ENCODE peak calls at places on chromosomes 3 and 15, in eight cellular contexts. L is uterus, K is LNCaP clone FGC, U is tibial artery, N is spleen, M is AG10803, H is suprapubic skin, O is thyroid gland. F is an unnamed sample.
A peak's percentile ranks its signal among the peaks of the same experiment; 100 is the strongest.

GRCh38 chr3:36196058-36196457 is 184.2 kb upstream of the STAC start:
- DNase-seq in L (no peak), K (no peak), U (no peak), N (no peak), M (no peak), H (no peak), O (no peak), F (no peak)

GRCh38 chr3:62587579-62588031 is 214.3 kb upstream of the FEZF2 start:
- DNase-seq in L (no peak), K (no peak), U (no peak), N (no peak), M (peak; percentile 99), H (no peak), O (no peak), F (peak; percentile 74)

GRCh38 chr15:60183366-60183765 is 179.3 kb downstream of the FOXB1 start:
- DNase-seq in L (no peak), K (no peak), U (no peak), N (no peak), M (no peak), H (no peak), O (no peak), F (no peak)

GRCh38 chr3:150922611-150923010 is 17.4 kb upstream of the MINDY4B start:
- DNase-seq in L (peak; percentile 22), K (peak; percentile 7), U (no peak), N (no peak), M (no peak), H (no peak), O (no peak), F (no peak)

GRCh38 chr15:30978328-30978727 is 13.1 kb downstream of the MTMR10 start:
- DNase-seq in L (no peak), K (no peak), U (no peak), N (no peak), M (no peak), H (no peak), O (no peak), F (no peak)

GRCh38 chr3:161913786-161914389 is 417.3 kb downstream of the OTOL1 start:
- DNase-seq in L (no peak), K (no peak), U (no peak), N (no peak), M (peak; percentile 46), H (no peak), O (no peak), F (no peak)

GRCh38 chr3:155102329-155102728 is 22.2 kb downstream of the MME start:
- DNase-seq in L (no peak), K (no peak), U (no peak), N (no peak), M (peak; percentile 44), H (no peak), O (no peak), F (no peak)

GRCh38 chr3:139491027-139491700 is 14.8 kb upstream of the RBP2 start:
- DNase-seq in L (no peak), K (peak; percentile 4), U (no peak), N (no peak), M (no peak), H (no peak), O (peak; percentile 42), F (no peak)

GRCh38 chr15:78353093-78353492 is 12.9 kb downstream of the CRABP1 start:
- DNase-seq in L (no peak), K (no peak), U (no peak), N (no peak), M (no peak), H (no peak), O (no peak), F (no peak)

GRCh38 chr3:58143417-58144055 is 67.2 kb downstream of the DNASE1L3 start:
- DNase-seq in L (no peak), K (no peak), U (no peak), N (no peak), M (no peak), H (no peak), O (no peak), F (no peak)

GRCh38 chr3:87260270-87260669 is 16.1 kb downstream of the POU1F1 start:
- DNase-seq in L (peak; percentile 13), K (no peak), U (peak; percentile 40), N (no peak), M (peak; percentile 57), H (no peak), O (peak; percentile 47), F (no peak)

GRCh38 chr15:67024998-67025368 is 40.4 kb upstream of the SMAD3 start:
- DNase-seq in L (no peak), K (no peak), U (no peak), N (no peak), M (no peak), H (no peak), O (peak; percentile 21), F (no peak)

DNA sequence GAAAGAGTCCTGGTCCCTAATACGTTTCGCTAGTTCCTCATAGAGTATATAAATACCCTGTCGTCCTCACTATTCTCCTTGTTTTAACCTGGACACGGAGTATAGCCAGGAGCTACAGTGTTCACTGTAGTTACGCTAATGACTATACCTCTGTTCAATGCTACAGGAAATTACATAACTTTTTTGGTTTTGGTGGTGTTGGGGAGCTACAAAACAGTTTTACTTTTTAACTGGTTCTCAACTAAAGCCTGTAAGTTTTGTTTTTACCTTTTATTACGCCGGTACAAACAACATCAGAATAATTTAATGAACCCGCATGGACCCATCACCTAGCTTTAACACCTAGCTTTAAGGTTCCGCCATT is 1.5 kb downstream of the LMLN start:
- DNase-seq in L (no peak), K (no peak), U (no peak), N (no peak), M (no peak), H (no peak), O (no peak), F (no peak)
- H3K4me3 ChIP-seq in L (no peak overlapping the region), K (peak overlapping the region; percentile 62), U (no peak overlapping the region), N (no peak overlapping the region), M (no peak overlapping the region), H (no peak overlapping the region), O (no peak overlapping the region), F (no peak overlapping the region)

GRCh38 chr3:83224101-83224868 is 1462.8 kb upstream of the GBE1 start:
- DNase-seq in L (no peak), K (no peak), U (no peak), N (no peak), M (no peak), H (no peak), O (no peak), F (no peak)
- H3K4me3 ChIP-seq in L (no peak overlapping the region), K (no peak overlapping the region), U (no peak overlapping the region), N (no peak overlapping the region), M (no peak overlapping the region), H (no peak overlapping the region), O (no peak overlapping the region), F (no peak overlapping the region)

GRCh38 chr15:88623061-88623460 is 1.9 kb downstream of the AEN start:
- DNase-seq in L (no peak), K (no peak), U (no peak), N (no peak), M (peak; percentile 74), H (peak; percentile 44), O (no peak), F (peak; percentile 96)

GRCh38 chr15:88622605-88622975 is 1.4 kb downstream of the AEN start:
- DNase-seq in L (no peak), K (no peak), U (no peak), N (no peak), M (no peak), H (no peak), O (no peak), F (no peak)

GRCh38 chr15:88624971-88625290 is 3.8 kb downstream of the AEN start:
- DNase-seq in L (no peak), K (peak; percentile 79), U (no peak), N (no peak), M (peak; percentile 39), H (peak; percentile 32), O (no peak), F (no peak)

GRCh38 chr15:88623632-88624031 is 2.5 kb downstream of the AEN start:
- DNase-seq in L (no peak), K (no peak), U (no peak), N (no peak), M (no peak), H (peak; percentile 62), O (no peak), F (no peak)

DNA sequence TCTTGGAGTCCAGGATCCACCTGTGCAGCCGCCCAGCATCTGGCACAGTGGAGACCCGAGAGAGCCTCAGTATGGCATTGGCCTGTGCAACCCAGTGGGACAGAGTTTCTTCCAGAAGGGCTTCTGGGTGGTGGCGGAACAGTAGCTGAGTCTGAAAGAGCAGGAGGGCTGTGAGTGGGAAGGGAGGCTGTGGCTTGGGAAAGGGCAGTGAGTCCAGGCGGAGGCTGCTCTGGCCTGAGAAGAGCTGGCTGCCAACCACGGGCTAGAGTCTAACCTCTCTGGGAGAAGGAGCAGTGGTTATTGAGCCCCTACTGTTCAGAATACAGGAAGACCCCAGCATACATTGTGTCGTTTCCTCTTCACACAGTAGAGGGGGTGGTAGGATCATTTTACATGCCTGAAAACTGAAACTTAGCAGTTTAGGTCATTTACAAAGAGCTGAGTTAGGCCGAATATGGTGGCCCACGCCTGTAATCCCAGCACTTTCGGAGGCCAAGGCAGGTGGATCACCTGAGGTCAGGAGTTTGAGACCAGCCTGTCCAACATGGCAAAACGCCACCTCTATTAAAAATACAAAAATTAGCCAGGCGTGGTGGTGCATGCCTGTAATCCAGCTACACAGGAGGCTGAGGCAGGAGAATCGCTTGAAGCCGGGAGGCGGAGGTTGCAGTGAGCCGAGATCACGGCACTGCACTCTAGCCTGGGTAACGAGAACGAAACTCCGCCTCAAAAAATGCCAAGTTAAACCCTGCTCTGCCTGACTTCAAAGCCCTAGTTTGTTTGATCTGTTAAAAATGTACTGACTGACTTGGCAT is 3.2 kb downstream of the AEN start:
- DNase-seq in L (no peak), K (no peak), U (no peak), N (no peak), M (peak; percentile 38), H (peak; percentile 60), O (no peak), F (no peak)
- H3K4me3 ChIP-seq in L (no peak overlapping the region), K (peak overlapping the region; percentile 6), U (peak overlapping the region; percentile 6), N (no peak overlapping the region), M (peak overlapping the region; percentile 78), H (peak overlapping the region; percentile 13), O (no peak overlapping the region), F (no peak overlapping the region)

GRCh38 chr15:34335176-34335575 is 2.4 kb downstream of the SLC12A6 start:
- DNase-seq in L (no peak), K (no peak), U (no peak), N (no peak), M (no peak), H (no peak), O (no peak), F (no peak)

GRCh38 chr15:34336947-34337556 is 529 bp downstream of the SLC12A6 start:
- DNase-seq in L (no peak), K (no peak), U (no peak), N (peak; percentile 84), M (no peak), H (no peak), O (peak; percentile 14), F (no peak)

GRCh38 chr15:34331809-34332208 is 5.8 kb downstream of the SLC12A6 start:
- DNase-seq in L (no peak), K (no peak), U (no peak), N (no peak), M (no peak), H (no peak), O (no peak), F (no peak)

GRCh38 chr15:34336333-34336732 is 1.2 kb downstream of the SLC12A6 start:
- DNase-seq in L (no peak), K (no peak), U (no peak), N (no peak), M (no peak), H (no peak), O (no peak), F (no peak)

DNA sequence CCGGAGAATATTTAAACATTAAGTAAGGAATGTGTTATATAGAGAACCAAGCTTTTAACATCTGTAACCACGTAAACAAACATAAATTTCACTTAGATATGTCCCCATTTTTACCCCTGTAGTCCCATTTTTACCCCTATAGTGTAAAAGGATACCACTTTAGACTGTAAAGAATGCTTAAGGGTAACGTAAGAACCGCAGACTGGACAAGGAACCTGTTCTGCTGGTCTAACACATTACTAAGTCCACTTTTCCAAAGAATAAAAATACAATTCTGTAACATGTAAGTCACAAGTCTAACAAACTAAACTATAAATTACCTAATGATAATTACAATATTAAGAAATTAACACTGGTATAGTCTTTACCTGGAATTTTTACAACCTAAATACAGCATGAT is 2.9 kb downstream of the SLC12A6 start:
- DNase-seq in L (no peak), K (no peak), U (no peak), N (no peak), M (no peak), H (no peak), O (no peak), F (no peak)
- H3K4me3 ChIP-seq in L (no peak overlapping the region), K (no peak overlapping the region), U (no peak overlapping the region), N (peak overlapping the region; percentile 84), M (no peak overlapping the region), H (no peak overlapping the region), O (no peak overlapping the region), F (no peak overlapping the region)